ENCODE peak calls at places on chromosomes 7 and 10, in four cellular contexts. T is EL, S is activated T-helper 1 cell treated with Interleukin-2 at 50 U/mL for 16 hours, Y is OCI-M1. B is an unnamed sample.

GRCh38 chr7:87600130-87601124 is at the start of gene ABCB1:
- DNase-seq in Y (peak), S (peak), T (peak), B (peak)

GRCh38 chr10:63365976-63366765 is 99.6 kb downstream of the JMJD1C start:
- DNase-seq in S (no peak), Y (no peak), T (peak), B (no peak)

GRCh38 chr10:114751856-114752255 is 69.7 kb upstream of the FHIP2A start:
- DNase-seq in S (no peak), T (peak), Y (no peak), B (no peak)

GRCh38 chr10:17912764-17913163 is 39.0 kb upstream of the SLC39A12 start:
- DNase-seq in Y (no peak), S (no peak), T (no peak), B (no peak)

GRCh38 chr7:116863168-116863670 is 832 bp downstream of the CAPZA2 start:
- DNase-seq in T (no peak), S (no peak), Y (peak), B (peak)

GRCh38 chr7:28364082-28364481 is 48.2 kb upstream of the CREB5 start:
- DNase-seq in Y (no peak), T (no peak), S (no peak), B (peak)

GRCh38 chr7:2710901-2711551 is 23.0 kb downstream of the AMZ1 start:
- DNase-seq in Y (peak), S (no peak), T (no peak), B (no peak)

GRCh38 chr10:132613566-132614348 is 76.2 kb downstream of the INPP5A start:
- DNase-seq in Y (no peak), T (no peak), S (no peak), B (no peak)

GRCh38 chr7:37028909-37029440 is 304.7 kb upstream of the AOAH start:
- DNase-seq in S (no peak), T (no peak), Y (no peak), B (no peak)

GRCh38 chr7:157628456-157628855 is 291.7 kb downstream of the DNAJB6 start:
- DNase-seq in Y (no peak), S (no peak), T (no peak), B (no peak)

GRCh38 chr7:75565129-75565528 is 73.0 kb downstream of the SPDYE5 start:
- DNase-seq in Y (no peak), S (no peak), T (peak), B (no peak)

GRCh38 chr7:5589819-5590595 is 166.4 kb upstream of the TNRC18 start:
- DNase-seq in T (no peak), Y (no peak), S (no peak), B (no peak)

GRCh38 chr10:121556918-121557573 is 41.2 kb downstream of the FGFR2 start:
- DNase-seq in T (no peak), S (no peak), Y (no peak), B (no peak)